ENCODE peak calls at places on chromosomes 4 and X, in six cellular contexts. Y is astrocyte, I is hypothalamus, X is GM12865, R is type B pancreatic cell, Q is NCI-H748 treated with DMSO at 0.1 percent for 48 hours. A is an unnamed sample.

GRCh38 chrX:113305496-113305895 is 464.9 kb upstream of the AMOT start:
- DNase-seq in Y (peak; percentile 85), R (no peak), I (no peak), X (no peak), Q (no peak), A (no peak)

GRCh38 chr4:168960716-168961115 is 49.3 kb downstream of the CBR4 start:
- DNase-seq in R (no peak), I (no peak), Q (no peak), Y (no peak), X (no peak), A (no peak)

GRCh38 chr4:6349896-6350295 is 80.2 kb downstream of the WFS1 start:
- DNase-seq in X (no peak), R (no peak), I (no peak), Y (peak; percentile 37), Q (no peak), A (no peak)

GRCh38 chr4:175536852-175537453 is 275.1 kb downstream of the GPM6A start:
- DNase-seq in X (peak; percentile 53), Q (peak; percentile 48), R (no peak), Y (peak; percentile 49), I (no peak), A (peak; percentile 71)

GRCh38 chr4:110959041-110959643 is 336.3 kb upstream of the PITX2 start:
- DNase-seq in R (no peak), I (no peak), Q (no peak), X (no peak), Y (peak; percentile 7), A (no peak)

GRCh38 chrX:13770013-13770412 is 35.5 kb downstream of the OFD1 start:
- DNase-seq in Y (no peak), X (no peak), I (no peak), R (no peak), Q (peak; percentile 24), A (no peak)

GRCh38 chr4:85937507-85937906 is 422.3 kb downstream of the MAPK10 start:
- DNase-seq in Y (no peak), X (no peak), Q (no peak), I (no peak), R (no peak), A (no peak)

GRCh38 chr4:8818063-8818881 is 53.4 kb downstream of the HMX1 start:
- DNase-seq in R (peak; percentile 57), Q (no peak), X (no peak), Y (no peak), I (no peak), A (no peak)

GRCh38 chrX:21838937-21839333 is 482 bp upstream of the MBTPS2 start:
- DNase-seq in R (no peak), Y (peak; percentile 6), X (peak; percentile 26), Q (peak; percentile 51), I (no peak), A (peak; percentile 36)

GRCh38 chr4:140645614-140646412 is 77.1 kb upstream of the UCP1 start:
- DNase-seq in R (no peak), I (no peak), X (no peak), Y (no peak), Q (peak; percentile 34), A (no peak)

GRCh38 chr4:8225704-8226443 is 26.8 kb downstream of the SH3TC1 start:
- DNase-seq in Y (peak; percentile 16), X (no peak), R (no peak), Q (peak; percentile 55), I (no peak), A (no peak)

GRCh38 chrX:74449322-74449936 is 28.1 kb downstream of the SLC16A2 start:
- DNase-seq in I (no peak), R (no peak), Q (no peak), X (no peak), Y (no peak), A (no peak)

GRCh38 chrX:103585421-103586313 is at the start of gene TCEAL4:
- DNase-seq in Q (peak; percentile 49), Y (no peak), I (peak; percentile 5), R (no peak), X (peak; percentile 49), A (peak; percentile 37)

GRCh38 chr4:70158576-70158975 is 4.5 kb downstream of the PRR27 start:
- DNase-seq in Y (no peak), Q (no peak), I (no peak), R (no peak), X (peak; percentile 0), A (peak; percentile 43)

GRCh38 chr4:87080462-87080861 is 140.0 kb downstream of the KLHL8 start:
- DNase-seq in R (no peak), I (no peak), Y (no peak), Q (no peak), X (no peak), A (no peak)

GRCh38 chr4:30116401-30116800 is 603.8 kb upstream of the PCDH7 start:
- DNase-seq in Y (no peak), X (no peak), R (no peak), I (no peak), Q (no peak), A (no peak)

GRCh38 chr4:5383191-5383980 is 325.0 kb downstream of the EVC2 start:
- DNase-seq in Y (no peak), Q (no peak), R (no peak), I (no peak), X (no peak), A (no peak)

GRCh38 chrX:10884246-10884645 is 226.9 kb upstream of the HCCS start:
- DNase-seq in Q (no peak), X (no peak), R (no peak), I (no peak), Y (no peak), A (no peak)

GRCh38 chrX:124433186-124433585 is 86.8 kb downstream of the SH2D1A start:
- DNase-seq in I (no peak), X (no peak), R (no peak), Q (no peak), Y (no peak), A (no peak)